ENCODE peak calls at places on chromosomes 16 and 17, in six cellular contexts. One of them, this sample, is unnamed.

GRCh38 chr16:73047536-73048291 is at the start of gene ZFHX3:
- DNase-seq in H9: peak; percentile 83
- DNase-seq in fibroblast of lung: peak; percentile 68
- DNase-seq in osteocyte: no peak
- DNase-seq in astrocyte of the spinal cord: peak; percentile 70
- DNase-seq in dorsolateral prefrontal cortex: peak; percentile 27
- DNase-seq in this sample: peak; percentile 58

GRCh38 chr16:56912746-56913703 is 18.9 kb upstream of the HERPUD1 start:
- DNase-seq in H9: no peak
- DNase-seq in fibroblast of lung: peak; percentile 71
- DNase-seq in osteocyte: no peak
- DNase-seq in astrocyte of the spinal cord: no peak
- DNase-seq in dorsolateral prefrontal cortex: no peak
- DNase-seq in this sample: no peak

GRCh38 chr17:79965806-79966205 is 69.9 kb downstream of the TBC1D16 start:
- DNase-seq in H9: peak; percentile 24
- DNase-seq in fibroblast of lung: peak; percentile 35
- DNase-seq in osteocyte: no peak
- DNase-seq in astrocyte of the spinal cord: no peak
- DNase-seq in dorsolateral prefrontal cortex: peak; percentile 56
- DNase-seq in this sample: no peak

GRCh38 chr17:18889658-18890057 is 31.7 kb downstream of the PRPSAP2 start:
- DNase-seq in H9: no peak
- DNase-seq in fibroblast of lung: no peak
- DNase-seq in osteocyte: no peak
- DNase-seq in astrocyte of the spinal cord: no peak
- DNase-seq in dorsolateral prefrontal cortex: no peak
- DNase-seq in this sample: no peak

GRCh38 chr17:39576187-39576586 is 31.5 kb downstream of the NEUROD2 start:
- DNase-seq in H9: peak; percentile 79
- DNase-seq in fibroblast of lung: no peak
- DNase-seq in osteocyte: no peak
- DNase-seq in astrocyte of the spinal cord: no peak
- DNase-seq in dorsolateral prefrontal cortex: peak; percentile 38
- DNase-seq in this sample: no peak

GRCh38 chr17:78879679-78880186 is 23.3 kb downstream of the CEP295NL start:
- DNase-seq in H9: no peak
- DNase-seq in fibroblast of lung: peak; percentile 97
- DNase-seq in osteocyte: no peak
- DNase-seq in astrocyte of the spinal cord: peak; percentile 95
- DNase-seq in dorsolateral prefrontal cortex: no peak
- DNase-seq in this sample: no peak

GRCh38 chr17:77318491-77319210 is 177.9 kb downstream of the SEC14L1 start:
- DNase-seq in H9: no peak
- DNase-seq in fibroblast of lung: peak; percentile 39
- DNase-seq in osteocyte: no peak
- DNase-seq in astrocyte of the spinal cord: no peak
- DNase-seq in dorsolateral prefrontal cortex: no peak
- DNase-seq in this sample: no peak

GRCh38 chr17:58084317-58084981 is 1.2 kb downstream of the DYNLL2 start:
- DNase-seq in H9: peak; percentile 64
- DNase-seq in fibroblast of lung: peak; percentile 14
- DNase-seq in osteocyte: peak; percentile 79
- DNase-seq in astrocyte of the spinal cord: no peak
- DNase-seq in dorsolateral prefrontal cortex: peak; percentile 28
- DNase-seq in this sample: peak; percentile 19

GRCh38 chr16:70713781-70714180 is 27.9 kb upstream of the MTSS2 start:
- DNase-seq in H9: no peak
- DNase-seq in fibroblast of lung: no peak
- DNase-seq in osteocyte: no peak
- DNase-seq in astrocyte of the spinal cord: no peak
- DNase-seq in dorsolateral prefrontal cortex: no peak
- DNase-seq in this sample: no peak

GRCh38 chr16:27326738-27327585 is 13.2 kb downstream of the IL4R start:
- DNase-seq in H9: peak; percentile 96
- DNase-seq in fibroblast of lung: peak; percentile 98
- DNase-seq in osteocyte: peak; percentile 87
- DNase-seq in astrocyte of the spinal cord: peak; percentile 97
- DNase-seq in dorsolateral prefrontal cortex: no peak
- DNase-seq in this sample: no peak

GRCh38 chr16:75550211-75550662 is 5.8 kb downstream of the TMEM231 start:
- DNase-seq in H9: peak; percentile 82
- DNase-seq in fibroblast of lung: peak; percentile 26
- DNase-seq in osteocyte: no peak
- DNase-seq in astrocyte of the spinal cord: peak; percentile 53
- DNase-seq in dorsolateral prefrontal cortex: peak; percentile 45
- DNase-seq in this sample: no peak

GRCh38 chr16:67733734-67734470 is 14.8 kb upstream of the GFOD2 start:
- DNase-seq in H9: no peak
- DNase-seq in fibroblast of lung: no peak
- DNase-seq in osteocyte: no peak
- DNase-seq in astrocyte of the spinal cord: no peak
- DNase-seq in dorsolateral prefrontal cortex: no peak
- DNase-seq in this sample: no peak

GRCh38 chr16:13229039-13229438 is 327.6 kb downstream of the SHISA9 start:
- DNase-seq in H9: no peak
- DNase-seq in fibroblast of lung: no peak
- DNase-seq in osteocyte: no peak
- DNase-seq in astrocyte of the spinal cord: no peak
- DNase-seq in dorsolateral prefrontal cortex: no peak
- DNase-seq in this sample: no peak

GRCh38 chr16:86079185-86079885 is 180.4 kb downstream of the IRF8 start:
- DNase-seq in H9: peak; percentile 9
- DNase-seq in fibroblast of lung: no peak
- DNase-seq in osteocyte: no peak
- DNase-seq in astrocyte of the spinal cord: no peak
- DNase-seq in dorsolateral prefrontal cortex: no peak
- DNase-seq in this sample: peak; percentile 1

GRCh38 chr17:44978807-44979206 is 10.7 kb upstream of the C1QL1 start:
- DNase-seq in H9: no peak
- DNase-seq in fibroblast of lung: no peak
- DNase-seq in osteocyte: no peak
- DNase-seq in astrocyte of the spinal cord: no peak
- DNase-seq in dorsolateral prefrontal cortex: no peak
- DNase-seq in this sample: no peak

GRCh38 chr17:34706029-34706428 is 126.6 kb downstream of the TMEM132E start:
- DNase-seq in H9: peak; percentile 43
- DNase-seq in fibroblast of lung: peak; percentile 5
- DNase-seq in osteocyte: no peak
- DNase-seq in astrocyte of the spinal cord: peak; percentile 1
- DNase-seq in dorsolateral prefrontal cortex: no peak
- DNase-seq in this sample: no peak

GRCh38 chr17:70022175-70022574 is 52.9 kb upstream of the KCNJ16 start:
- DNase-seq in H9: no peak
- DNase-seq in fibroblast of lung: peak; percentile 9
- DNase-seq in osteocyte: no peak
- DNase-seq in astrocyte of the spinal cord: no peak
- DNase-seq in dorsolateral prefrontal cortex: no peak
- DNase-seq in this sample: no peak

GRCh38 chr16:68297908-68298307 is 12.8 kb downstream of the SLC7A6OS start:
- DNase-seq in H9: no peak
- DNase-seq in fibroblast of lung: no peak
- DNase-seq in osteocyte: no peak
- DNase-seq in astrocyte of the spinal cord: no peak
- DNase-seq in dorsolateral prefrontal cortex: no peak
- DNase-seq in this sample: no peak

GRCh38 chr17:64466019-64466735 is 17.3 kb downstream of the MILR1 start:
- DNase-seq in H9: no peak
- DNase-seq in fibroblast of lung: no peak
- DNase-seq in osteocyte: no peak
- DNase-seq in astrocyte of the spinal cord: no peak
- DNase-seq in dorsolateral prefrontal cortex: no peak
- DNase-seq in this sample: no peak

GRCh38 chr17:10616502-10617119 is 40.5 kb downstream of the MYH3 start:
- DNase-seq in H9: peak; percentile 96
- DNase-seq in fibroblast of lung: peak; percentile 71
- DNase-seq in osteocyte: peak; percentile 92
- DNase-seq in astrocyte of the spinal cord: peak; percentile 61
- DNase-seq in dorsolateral prefrontal cortex: peak; percentile 60
- DNase-seq in this sample: peak; percentile 66
- TF ChIP-seq CTCF in H9: peak; percentile 99
- TF ChIP-seq CTCF in fibroblast of lung: peak; percentile 99
- TF ChIP-seq CTCF in osteocyte: peak; percentile 97
- TF ChIP-seq CTCF in astrocyte of the spinal cord: peak; percentile 100
- TF ChIP-seq CTCF in dorsolateral prefrontal cortex: peak; percentile 97
- TF ChIP-seq CTCF in this sample: peak; percentile 98

DNA sequence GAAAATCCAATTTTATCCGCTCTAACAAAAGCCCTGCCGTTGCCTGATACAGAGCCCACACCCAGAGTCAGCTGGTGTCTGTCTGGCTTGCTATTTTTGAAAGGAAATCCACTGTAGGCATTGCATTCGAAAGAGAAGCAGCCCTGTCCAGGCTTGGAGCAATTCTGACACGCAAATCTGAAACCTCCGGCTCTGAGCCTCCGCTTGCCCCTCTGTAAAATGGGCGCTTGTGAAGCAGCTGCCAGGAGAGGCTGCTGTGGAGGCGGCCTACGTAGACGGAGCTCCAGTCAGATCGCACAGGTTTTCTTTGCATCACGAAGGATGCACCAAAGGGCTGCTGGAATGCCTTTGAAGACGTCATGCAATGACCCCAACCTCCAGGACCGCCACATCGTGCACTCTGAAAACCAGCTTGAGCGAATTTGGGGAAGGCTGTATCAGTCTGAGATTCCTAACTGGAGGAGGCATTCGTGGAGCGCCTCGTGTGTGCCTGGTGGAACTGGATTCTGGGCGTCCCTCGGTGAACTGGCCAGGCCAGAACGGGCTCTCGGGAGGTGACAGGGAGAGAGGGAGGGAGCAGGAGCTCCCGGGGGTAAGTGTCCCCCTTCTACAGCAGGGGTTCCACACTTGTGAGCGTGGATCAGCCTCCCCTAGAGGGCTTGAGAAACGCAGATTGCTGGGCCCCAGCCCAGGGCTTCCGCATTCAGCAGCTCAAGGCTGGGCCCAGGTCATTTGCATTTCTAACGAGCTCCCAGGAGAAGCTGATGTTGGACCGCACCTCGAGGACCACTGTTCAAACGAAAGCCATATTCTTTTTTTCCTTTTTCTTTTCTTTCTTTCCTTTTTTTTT is 215.5 kb downstream of the MRTFB start:
- DNase-seq in H9: peak; percentile 64
- DNase-seq in fibroblast of lung: peak; percentile 70
- DNase-seq in osteocyte: no peak
- DNase-seq in astrocyte of the spinal cord: peak; percentile 53
- DNase-seq in dorsolateral prefrontal cortex: peak; percentile 28
- DNase-seq in this sample: peak; percentile 35
- TF ChIP-seq CTCF in H9: no peak
- TF ChIP-seq CTCF in fibroblast of lung: no peak
- TF ChIP-seq CTCF in osteocyte: no peak
- TF ChIP-seq CTCF in astrocyte of the spinal cord: no peak
- TF ChIP-seq CTCF in dorsolateral prefrontal cortex: no peak
- TF ChIP-seq CTCF in this sample: no peak

GRCh38 chr16:89560413-89561194 is at the start of gene RPL13:
- DNase-seq in H9: peak; percentile 94
- DNase-seq in fibroblast of lung: peak; percentile 96
- DNase-seq in osteocyte: peak; percentile 97
- DNase-seq in astrocyte of the spinal cord: peak; percentile 97
- DNase-seq in dorsolateral prefrontal cortex: peak; percentile 95
- DNase-seq in this sample: peak; percentile 90
- TF ChIP-seq CTCF in H9: no peak
- TF ChIP-seq CTCF in fibroblast of lung: no peak
- TF ChIP-seq CTCF in osteocyte: no peak
- TF ChIP-seq CTCF in astrocyte of the spinal cord: no peak
- TF ChIP-seq CTCF in dorsolateral prefrontal cortex: no peak
- TF ChIP-seq CTCF in this sample: no peak

DNA sequence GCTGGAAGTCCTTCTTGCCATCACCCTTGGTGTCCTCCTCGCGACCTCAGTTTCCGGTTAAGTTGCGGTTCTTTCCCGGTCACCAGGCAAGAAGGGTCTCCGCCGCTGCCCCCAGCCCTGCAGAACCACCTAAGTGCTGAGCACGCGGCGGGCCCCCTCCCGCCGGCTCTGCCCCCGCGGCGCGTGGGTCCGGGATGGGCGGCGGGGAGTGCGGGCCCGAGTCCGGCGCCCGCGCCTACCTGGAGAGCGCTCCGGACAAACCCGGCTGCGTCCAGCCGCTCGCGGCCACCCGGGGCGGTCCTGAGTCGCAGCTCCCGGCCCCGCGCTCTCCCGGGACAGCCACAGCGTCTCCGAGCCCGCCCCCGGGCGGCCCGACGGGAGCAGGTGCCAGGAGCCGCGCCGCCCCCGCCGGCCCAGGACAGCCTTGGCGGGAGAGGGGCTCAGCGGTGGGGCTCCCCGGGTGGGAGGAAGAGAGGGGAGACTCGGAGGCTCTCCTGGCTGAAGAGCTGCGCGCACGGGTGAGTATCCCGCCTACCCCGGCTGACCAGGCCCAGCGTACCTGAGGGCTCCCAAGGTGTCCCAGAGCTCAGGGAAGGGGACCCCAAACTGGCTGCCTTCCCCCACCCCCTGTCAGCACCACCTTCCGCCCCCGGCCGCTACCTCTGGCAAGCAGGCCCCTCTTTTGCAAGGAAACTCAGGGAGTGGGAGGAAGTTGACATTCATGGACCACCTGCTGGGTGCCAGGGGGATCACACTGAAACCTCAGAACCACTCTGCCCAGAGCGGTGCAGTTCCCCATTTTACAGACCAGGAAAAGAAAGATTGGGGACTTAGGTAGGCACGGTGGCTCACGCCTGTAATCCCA is 22.2 kb upstream of the C17orf113 start:
- DNase-seq in H9: no peak
- DNase-seq in fibroblast of lung: no peak
- DNase-seq in osteocyte: no peak
- DNase-seq in astrocyte of the spinal cord: no peak
- DNase-seq in dorsolateral prefrontal cortex: no peak
- DNase-seq in this sample: no peak
- TF ChIP-seq CTCF in H9: peak; percentile 15
- TF ChIP-seq CTCF in fibroblast of lung: no peak
- TF ChIP-seq CTCF in osteocyte: no peak
- TF ChIP-seq CTCF in astrocyte of the spinal cord: no peak
- TF ChIP-seq CTCF in dorsolateral prefrontal cortex: no peak
- TF ChIP-seq CTCF in this sample: no peak